ENCODE peak calls at places on chromosomes 11 and 22, in five cellular contexts. S, J, O, I and Z are unnamed samples.

GRCh38 chr22:49214976-49215375 is 612.7 kb downstream of the BRD1 start:
- DNase-seq in S (no peak), J (no peak), O (peak; percentile 1), I (no peak), Z (no peak)

GRCh38 chr22:39241632-39242388 is 3.0 kb downstream of the PDGFB start:
- DNase-seq in S (no peak), J (no peak), O (no peak), I (no peak), Z (no peak)

GRCh38 chr11:120424970-120425332 is 86.6 kb upstream of the GRIK4 start:
- DNase-seq in S (no peak), J (no peak), O (no peak), I (no peak), Z (no peak)

GRCh38 chr11:86062719-86063118 is 6.2 kb downstream of the PICALM start:
- DNase-seq in S (no peak), J (no peak), O (no peak), I (no peak), Z (no peak)

GRCh38 chr11:122275513-122275912 is 159.5 kb upstream of the BLID start:
- DNase-seq in S (no peak), J (no peak), O (no peak), I (no peak), Z (no peak)

GRCh38 chr11:13140873-13141655 is 131.9 kb downstream of the RASSF10 start:
- DNase-seq in S (peak; percentile 65), J (no peak), O (no peak), I (peak; percentile 44), Z (peak; percentile 83)

GRCh38 chr11:13304655-13305340 is 27.2 kb downstream of the BMAL1 start:
- DNase-seq in S (no peak), J (no peak), O (no peak), I (no peak), Z (no peak)

GRCh38 chr22:39941661-39942060 is 18.5 kb upstream of the TMA7B start:
- DNase-seq in S (no peak), J (no peak), O (no peak), I (no peak), Z (no peak)

GRCh38 chr22:37425800-37426531 is 1.3 kb downstream of the ELFN2 start:
- DNase-seq in S (no peak), J (no peak), O (no peak), I (no peak), Z (no peak)

GRCh38 chr11:6200975-6201374 is 2.0 kb downstream of the OR52W1 start:
- DNase-seq in S (no peak), J (peak; percentile 34), O (peak; percentile 38), I (no peak), Z (no peak)

GRCh38 chr11:662689-663274 is 25.7 kb downstream of the DRD4 start:
- DNase-seq in S (no peak), J (peak; percentile 47), O (peak; percentile 71), I (peak; percentile 66), Z (peak; percentile 50)

GRCh38 chr22:29315286-29316195 is at the start of gene RASL10A:
- DNase-seq in S (no peak), J (no peak), O (no peak), I (no peak), Z (no peak)

GRCh38 chr11:119134389-119134978 is 13.1 kb downstream of the HINFP start:
- DNase-seq in S (no peak), J (no peak), O (no peak), I (peak; percentile 11), Z (no peak)

GRCh38 chr11:105670811-105671210 is 60.9 kb downstream of the GRIA4 start:
- DNase-seq in S (no peak), J (no peak), O (no peak), I (no peak), Z (peak; percentile 35)

DNA sequence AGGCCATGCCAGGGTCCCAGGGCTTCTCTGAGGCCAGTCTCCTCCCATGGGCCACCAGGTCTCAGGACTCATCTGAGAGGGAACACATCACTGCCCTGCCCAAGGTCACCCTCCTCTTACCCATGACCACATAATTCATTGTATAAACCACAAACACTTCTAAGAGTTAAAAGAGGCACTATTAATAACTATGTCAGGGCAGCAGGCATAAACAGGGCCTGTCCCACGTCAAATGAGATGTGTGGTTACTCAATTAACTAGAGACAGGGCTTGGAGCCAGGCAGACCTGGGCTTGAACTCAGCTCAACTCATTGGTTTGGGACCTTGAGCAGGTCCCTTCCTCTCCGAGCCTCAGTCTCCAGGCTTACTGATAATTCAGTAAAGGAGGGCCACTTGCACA is 33.1 kb downstream of the ARAP1 start:
- DNase-seq in S (no peak), J (no peak), O (peak; percentile 65), I (no peak), Z (no peak)
- H3K4me3 ChIP-seq in S (no peak overlapping the region), J (no peak overlapping the region), O (peak overlapping the region; percentile 4), I (no peak overlapping the region), Z (no peak overlapping the region)

GRCh38 chr22:26486394-26486793 is 2.7 kb downstream of the SRRD start:
- DNase-seq in S (no peak), J (no peak), O (no peak), I (no peak), Z (no peak)

GRCh38 chr22:26487996-26488395 is 4.3 kb downstream of the SRRD start:
- DNase-seq in S (no peak), J (no peak), O (no peak), I (peak; percentile 92), Z (no peak)

GRCh38 chr22:26485013-26485412 is 1.3 kb downstream of the SRRD start:
- DNase-seq in S (no peak), J (no peak), O (no peak), I (no peak), Z (peak; percentile 16)

GRCh38 chr22:26484360-26484706 is 656 bp downstream of the SRRD start:
- DNase-seq in S (no peak), J (no peak), O (no peak), I (no peak), Z (peak; percentile 25)

GRCh38 chr22:26485991-26486390 is 2.3 kb downstream of the SRRD start:
- DNase-seq in S (no peak), J (no peak), O (no peak), I (no peak), Z (no peak)
- H3K36me3 ChIP-seq in S (peaks cover 1% of the 10 kb centered on the region), J (peaks cover 56% of the 10 kb centered on the region), O (peaks cover 34% of the 10 kb centered on the region), I (peaks cover 17% of the 10 kb centered on the region), Z (peaks cover 8% of the 10 kb centered on the region)

GRCh38 chr11:126450198-126450597 is 94.7 kb downstream of the ST3GAL4 start:
- DNase-seq in S (no peak), J (no peak), O (no peak), I (no peak), Z (no peak)

GRCh38 chr11:126444072-126444471 is 88.6 kb downstream of the ST3GAL4 start:
- DNase-seq in S (no peak), J (no peak), O (no peak), I (no peak), Z (no peak)

GRCh38 chr11:126443120-126443519 is 87.6 kb downstream of the ST3GAL4 start:
- DNase-seq in S (no peak), J (no peak), O (no peak), I (no peak), Z (no peak)

GRCh38 chr11:126442523-126442922 is 87.0 kb downstream of the ST3GAL4 start:
- DNase-seq in S (no peak), J (no peak), O (no peak), I (no peak), Z (no peak)

DNA sequence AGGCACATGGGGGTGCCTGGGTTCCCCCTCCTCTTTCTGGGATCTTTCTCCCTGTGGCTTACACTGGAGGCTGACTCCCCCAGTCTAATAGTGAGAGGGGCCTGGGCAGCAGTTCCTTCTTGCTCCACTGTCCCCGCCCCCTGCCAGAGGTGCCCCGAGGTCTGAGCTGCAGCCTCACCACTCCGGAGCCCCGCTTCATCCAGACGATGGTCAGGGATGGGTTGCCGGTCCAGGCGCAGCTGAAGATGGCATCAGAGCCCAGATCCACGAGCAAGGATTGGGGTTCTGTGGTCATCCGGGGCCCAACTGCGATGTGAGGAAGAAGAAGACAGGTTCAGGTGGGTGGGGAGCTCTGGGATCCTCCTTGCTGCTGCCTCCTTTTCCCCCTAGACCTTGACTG is 91.1 kb downstream of the ST3GAL4 start:
- DNase-seq in S (no peak), J (no peak), O (no peak), I (no peak), Z (no peak)
- TF ChIP-seq CTCF in S (no peak), J (no peak), O (no peak), I (no peak), Z (no peak)

GRCh38 chr11:58923300-58923788 is 15.9 kb upstream of the GLYATL1 start:
- DNase-seq in S (peak; percentile 60), J (no peak), O (peak; percentile 22), I (no peak), Z (peak; percentile 91)
- H3K4me3 ChIP-seq in S (no peak overlapping the region), J (no peak overlapping the region), O (no peak overlapping the region), I (no peak overlapping the region), Z (peak overlapping the region; percentile 14)